ENCODE peak calls at places on chromosome X, in five cellular contexts. Q, O, B, P and S are unnamed samples.

GRCh38 chrX:47080215-47080914 is 2.1 kb downstream of the RGN start:
- DNase-seq in B (no peak), P (no peak), Q (no peak), O (no peak), S (no peak)

GRCh38 chrX:44042731-44043130 is 69.5 kb upstream of the NDP start:
- DNase-seq in O (no peak), Q (peak), P (no peak), B (no peak), S (peak)

GRCh38 chrX:72305286-72306084 is at the start of gene CITED1:
- DNase-seq in B (peak), Q (no peak), O (no peak), P (no peak), S (peak)

GRCh38 chrX:23373129-23373804 is 38.6 kb downstream of the PTCHD1 start:
- DNase-seq in O (peak), P (no peak), B (no peak), Q (peak), S (peak)

GRCh38 chrX:140572724-140573123 is 67.9 kb upstream of the SOX3 start:
- DNase-seq in B (no peak), Q (peak), P (no peak), O (peak), S (peak)

GRCh38 chrX:50971390-50971789 is 60.9 kb downstream of the BMP15 start:
- DNase-seq in B (no peak), O (peak), Q (peak), P (peak), S (peak)

GRCh38 chrX:41734530-41734929 is 10.5 kb downstream of the GPR82 start:
- DNase-seq in O (peak), Q (no peak), B (no peak), P (peak), S (peak)

GRCh38 chrX:153533041-153533565 is 15.7 kb downstream of the ATP2B3 start:
- DNase-seq in O (no peak), Q (no peak), P (no peak), B (no peak), S (no peak)

GRCh38 chrX:2388669-2389068 is 112.1 kb downstream of the DHRSX start:
- DNase-seq in O (no peak), Q (no peak), B (no peak), P (no peak), S (no peak)

GRCh38 chrX:148310402-148311200 is 189.8 kb upstream of the AFF2 start:
- DNase-seq in O (no peak), Q (no peak), B (no peak), P (no peak), S (no peak)

GRCh38 chrX:13690836-13691235 is 1.9 kb downstream of the RAB9A start:
- DNase-seq in B (no peak), O (no peak), Q (no peak), P (no peak), S (peak)

GRCh38 chrX:71976753-71977152 is 66.1 kb downstream of the NHSL2 start:
- DNase-seq in B (no peak), P (no peak), O (no peak), Q (peak), S (no peak)

GRCh38 chrX:153471663-153472280 is 1.4 kb upstream of the HAUS7 start:
- DNase-seq in B (no peak), P (no peak), Q (no peak), O (peak), S (no peak)

GRCh38 chrX:110384490-110384889 is 25.8 kb downstream of the RTL9 start:
- DNase-seq in B (no peak), Q (no peak), P (peak), O (no peak), S (peak)

GRCh38 chrX:134975516-134975915 is 15.3 kb upstream of the SMIM10 start:
- DNase-seq in Q (no peak), P (no peak), O (no peak), B (no peak), S (no peak)

GRCh38 chrX:72050011-72050410 is 81.7 kb downstream of the RTL5 start:
- DNase-seq in O (peak), B (no peak), P (no peak), Q (no peak), S (peak)

GRCh38 chrX:129779747-129780146 is at the start of gene SASH3:
- DNase-seq in P (no peak), O (no peak), B (peak), Q (no peak), S (no peak)